ENCODE peak calls at places on chromosome 22, in five cellular contexts. P is pancreas, B is hepatocyte, A is choroid plexus epithelial cell, N is MCF 10A. T is an unnamed sample.

GRCh38 chr22:39292561-39293074 is 26.8 kb downstream of the RPL3 start:
- DNase-seq in P (peak), B (peak), A (peak), N (peak), T (no peak)

GRCh38 chr22:19967850-19968449 is 26.3 kb upstream of the TXNRD2 start:
- DNase-seq in P (no peak), B (no peak), A (no peak), N (no peak), T (no peak)

GRCh38 chr22:22111267-22111751 is 128.7 kb upstream of the TOP3B start:
- DNase-seq in P (no peak), B (peak), A (peak), N (peak), T (no peak)

GRCh38 chr22:44192098-44192810 is 11.5 kb downstream of the PARVG start:
- DNase-seq in P (no peak), B (no peak), A (peak), N (peak), T (no peak)

GRCh38 chr22:17631076-17631565 is 2.6 kb upstream of the ATP6V1E1 start:
- DNase-seq in P (no peak), B (no peak), A (no peak), N (no peak), T (no peak)

GRCh38 chr22:21791635-21792625 is 56.3 kb upstream of the YPEL1 start:
- DNase-seq in P (no peak), B (no peak), A (no peak), N (peak), T (no peak)

GRCh38 chr22:30193031-30193794 is 53.3 kb downstream of the LIF start:
- DNase-seq in P (no peak), B (no peak), A (no peak), N (no peak), T (no peak)

GRCh38 chr22:29848115-29848514 is 10.0 kb upstream of the ASCC2 start:
- DNase-seq in P (no peak), B (no peak), A (no peak), N (no peak), T (no peak)

GRCh38 chr22:38685761-38686160 is 4.0 kb downstream of the TOMM22 start:
- DNase-seq in P (no peak), B (no peak), A (no peak), N (no peak), T (no peak)

GRCh38 chr22:21951931-21952465 is 650 bp downstream of the PPM1F start:
- DNase-seq in P (peak), B (peak), A (peak), N (peak), T (peak)

GRCh38 chr22:21917206-21917958 is 35.3 kb downstream of the PPM1F start:
- DNase-seq in P (peak), B (no peak), A (peak), N (no peak), T (no peak)

GRCh38 chr22:17258015-17258827 is 39.0 kb upstream of the ADA2 start:
- DNase-seq in P (peak), B (peak), A (peak), N (no peak), T (peak)

GRCh38 chr22:22870577-22871398 is 16.8 kb upstream of the IGLL5 start:
- DNase-seq in P (no peak), B (no peak), A (peak), N (no peak), T (no peak)

GRCh38 chr22:22721681-22722309 is 77.4 kb downstream of the GGTLC2 start:
- DNase-seq in P (no peak), B (peak), A (peak), N (peak), T (no peak)

GRCh38 chr22:26310616-26311015 is 118.4 kb upstream of the ASPHD2 start:
- DNase-seq in P (no peak), B (no peak), A (no peak), N (no peak), T (no peak)
- TF ChIP-seq CTCF in P (no peak), B (no peak), A (no peak), N (no peak), T (no peak)

GRCh38 chr22:36563001-36563400 is 34.0 kb upstream of the EIF3D start:
- DNase-seq in P (no peak), B (no peak), A (no peak), N (no peak), T (no peak)
- TF ChIP-seq CTCF in P (no peak), B (no peak), A (peak), N (no peak), T (no peak)

GRCh38 chr22:27597703-27598444 is 203.7 kb downstream of the MN1 start:
- DNase-seq in P (peak), B (no peak), A (peak), N (peak), T (no peak)
- TF ChIP-seq CTCF in P (no peak), B (no peak), A (no peak), N (no peak), T (no peak)

GRCh38 chr22:49613108-49613507 is 214.6 kb downstream of the BRD1 start:
- DNase-seq in P (no peak), B (no peak), A (no peak), N (no peak), T (no peak)
- TF ChIP-seq CTCF in P (no peak), B (no peak), A (no peak), N (no peak), T (no peak)

T was measured in mesothelial cell of epicardium.